ENCODE peak calls at places on chromosomes 1 and 21, in five cellular contexts. O is prostate gland, X is HCT116, Z is breast epithelium, L is GM23338. K is an unnamed sample.

GRCh38 chr1:114122891-114123621 is 30.6 kb downstream of the SYT6 start:
- DNase-seq in O (no peak), X (no peak), Z (no peak), L (peak), K (no peak)

GRCh38 chr1:3640113-3640932 is 9.6 kb downstream of the WRAP73 start:
- DNase-seq in O (no peak), X (no peak), Z (no peak), L (no peak), K (no peak)

GRCh38 chr1:42747125-42747524 is 7.1 kb upstream of the CLDN19 start:
- DNase-seq in O (no peak), X (no peak), Z (no peak), L (peak), K (no peak)

GRCh38 chr1:111841189-111841588 is 85.5 kb downstream of the DDX20 start:
- DNase-seq in O (peak), X (no peak), Z (no peak), L (no peak), K (no peak)

GRCh38 chr1:6509603-6510291 is 18.3 kb upstream of the PLEKHG5 start:
- DNase-seq in O (no peak), X (no peak), Z (peak), L (no peak), K (no peak)

GRCh38 chr1:56151402-56151801 is 428.0 kb downstream of the PLPP3 start:
- DNase-seq in O (no peak), X (no peak), Z (no peak), L (no peak), K (no peak)

GRCh38 chr21:43267391-43268085 is 98.7 kb downstream of the CRYAA start:
- DNase-seq in O (no peak), X (no peak), Z (no peak), L (no peak), K (no peak)

GRCh38 chr1:202274611-202275010 is 67.1 kb downstream of the UBE2T start:
- DNase-seq in O (no peak), X (peak), Z (no peak), L (peak), K (no peak)

GRCh38 chr1:216045400-216045799 is 377.8 kb downstream of the USH2A start:
- DNase-seq in O (no peak), X (no peak), Z (no peak), L (no peak), K (no peak)

GRCh38 chr21:35156293-35156976 is 107.3 kb upstream of the RUNX1 start:
- DNase-seq in O (no peak), X (no peak), Z (no peak), L (no peak), K (no peak)

GRCh38 chr1:22836846-22837245 is 126.2 kb downstream of the EPHB2 start:
- DNase-seq in O (no peak), X (no peak), Z (no peak), L (no peak), K (no peak)

GRCh38 chr1:11681071-11681771 is at the start of gene MAD2L2:
- DNase-seq in O (peak), X (peak), Z (peak), L (peak), K (no peak)

GRCh38 chr1:43938892-43939587 is 5.4 kb downstream of the ARTN start:
- DNase-seq in O (no peak), X (no peak), Z (no peak), L (peak), K (no peak)

GRCh38 chr1:118075116-118075515 is 109.9 kb downstream of the SPAG17 start:
- DNase-seq in O (no peak), X (no peak), Z (no peak), L (no peak), K (no peak)

GRCh38 chr1:91557039-91557690 is 56.5 kb downstream of the CDC7 start:
- DNase-seq in O (no peak), X (no peak), Z (peak), L (no peak), K (no peak)

GRCh38 chr1:53541761-53542550 is 82.8 kb downstream of the DMRTB1 start:
- DNase-seq in O (no peak), X (peak), Z (no peak), L (peak), K (no peak)
- TF ChIP-seq POLR2AphosphoS5 in O (no peak), X (no peak), Z (no peak), L (no peak), K (no peak)

GRCh38 chr1:15680131-15680530 is 4.0 kb upstream of the PLEKHM2 start:
- DNase-seq in O (no peak), X (no peak), Z (no peak), L (no peak), K (no peak)

GRCh38 chr1:15678578-15678977 is 5.5 kb upstream of the PLEKHM2 start:
- DNase-seq in O (no peak), X (peak), Z (no peak), L (peak), K (no peak)

GRCh38 chr1:15676010-15676409 is 8.1 kb upstream of the PLEKHM2 start:
- DNase-seq in O (no peak), X (no peak), Z (no peak), L (no peak), K (no peak)

GRCh38 chr1:15674760-15675159 is 9.4 kb upstream of the PLEKHM2 start:
- DNase-seq in O (no peak), X (no peak), Z (no peak), L (no peak), K (no peak)

DNA sequence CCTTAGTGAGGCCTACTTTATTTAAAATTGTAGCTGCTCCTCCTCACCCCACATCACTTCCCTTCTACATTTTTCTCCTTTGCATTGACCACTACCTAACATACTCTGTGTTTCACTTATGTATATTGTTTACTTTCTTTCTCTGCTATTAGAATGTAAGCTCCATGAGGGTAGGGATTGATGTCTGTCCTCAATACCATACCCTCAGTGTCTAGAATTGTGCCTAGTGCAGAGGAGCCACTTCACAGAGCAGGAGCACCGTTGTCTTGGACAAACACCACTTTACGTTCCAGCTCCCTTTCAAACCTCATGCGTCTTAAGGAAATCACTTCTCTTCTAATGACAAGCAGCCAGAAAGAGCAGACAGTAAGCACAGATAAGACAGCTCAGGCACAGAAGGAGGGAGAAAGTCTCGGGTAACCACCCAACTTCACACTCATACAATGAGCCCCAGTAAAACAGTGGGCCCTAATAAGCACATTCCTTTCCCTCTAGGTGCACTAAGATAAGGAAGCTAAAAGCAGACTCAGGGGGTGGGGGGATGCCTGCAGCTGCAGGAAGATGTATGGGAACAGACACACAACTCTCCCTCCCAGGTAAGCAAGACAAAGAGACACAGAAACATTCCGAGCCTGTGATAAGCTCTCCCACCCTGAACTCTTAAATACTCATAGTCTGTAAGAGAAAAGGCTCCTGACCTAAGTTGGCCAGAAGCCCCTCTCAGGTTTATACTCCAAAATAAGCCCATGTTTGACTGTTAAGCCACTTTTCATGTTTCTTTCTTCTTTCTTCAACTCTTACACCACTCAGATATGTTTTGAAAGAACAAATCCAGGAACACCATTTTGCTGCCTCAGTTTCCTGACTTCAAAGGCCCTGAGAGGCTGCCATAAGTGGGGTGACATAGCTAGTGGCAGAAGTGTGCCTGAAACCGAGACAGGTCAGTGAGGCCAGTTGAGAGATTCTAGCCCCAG is 7.1 kb upstream of the PLEKHM2 start:
- DNase-seq in O (no peak), X (no peak), Z (no peak), L (peak), K (no peak)
- TF ChIP-seq POLR2AphosphoS5 in O (no peak), X (no peak), Z (no peak), L (no peak), K (no peak)

DNA sequence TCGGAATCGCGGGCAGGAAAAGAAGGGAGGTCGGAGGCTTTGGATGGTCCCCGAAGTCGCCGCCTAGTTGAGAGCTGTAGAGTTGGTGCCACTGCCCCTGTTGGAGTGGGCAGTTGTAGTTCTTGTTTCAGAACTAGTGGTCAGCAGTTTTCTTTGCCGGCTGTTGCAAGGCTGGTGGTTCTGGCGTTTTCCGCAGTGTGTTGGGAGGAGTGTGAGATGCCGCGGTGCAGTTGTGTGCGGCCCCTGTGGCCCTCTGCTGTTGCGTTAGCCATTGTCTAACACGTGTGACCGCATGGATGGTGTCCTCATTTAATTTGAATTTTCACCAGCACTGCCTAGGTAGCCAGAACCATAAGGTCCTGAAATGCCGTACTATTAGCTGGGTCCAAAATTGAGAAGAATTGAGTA is 1.4 kb downstream of the ARF1 start:
- DNase-seq in O (no peak), X (no peak), Z (no peak), L (no peak), K (no peak)
- TF ChIP-seq POLR2AphosphoS5 in O (no peak), X (no peak), Z (no peak), L (no peak), K (no peak)

GRCh38 chr1:155166373-155167165 is 6.5 kb downstream of the KRTCAP2 start:
- DNase-seq in O (no peak), X (no peak), Z (no peak), L (peak), K (no peak)
- TF ChIP-seq POLR2AphosphoS5 in O (no peak), X (no peak), Z (no peak), L (peak), K (no peak)